ENCODE peak calls at places on chromosome 12, in four cellular contexts. One of them, this sample, is unnamed.

GRCh38 chr12:124741211-124741610 is 122.5 kb downstream of the SCARB1 start:
- DNase-seq in GM23248: no peak
- DNase-seq in PC-3: no peak
- DNase-seq in SK-N-SH: no peak
- DNase-seq in this sample: no peak

GRCh38 chr12:90333939-90334338 is 621.0 kb downstream of the CCER1 start:
- DNase-seq in GM23248: peak; percentile 3
- DNase-seq in PC-3: peak; percentile 89
- DNase-seq in SK-N-SH: no peak
- DNase-seq in this sample: no peak

GRCh38 chr12:109775172-109775881 is 57.9 kb downstream of the TRPV4 start:
- DNase-seq in GM23248: peak; percentile 77
- DNase-seq in PC-3: peak; percentile 83
- DNase-seq in SK-N-SH: peak; percentile 76
- DNase-seq in this sample: peak; percentile 57

GRCh38 chr12:3491938-3492867 is 1.2 kb downstream of the PRMT8 start:
- DNase-seq in GM23248: peak; percentile 74
- DNase-seq in PC-3: peak; percentile 46
- DNase-seq in SK-N-SH: peak; percentile 80
- DNase-seq in this sample: peak; percentile 42

GRCh38 chr12:110247340-110248095 is 33.5 kb upstream of the ATP2A2 start:
- DNase-seq in GM23248: no peak
- DNase-seq in PC-3: peak; percentile 74
- DNase-seq in SK-N-SH: no peak
- DNase-seq in this sample: no peak

GRCh38 chr12:79689477-79690155 is 1.1 kb downstream of the PAWR start:
- DNase-seq in GM23248: peak; percentile 73
- DNase-seq in PC-3: peak; percentile 61
- DNase-seq in SK-N-SH: peak; percentile 52
- DNase-seq in this sample: peak; percentile 39

GRCh38 chr12:131006036-131006735 is 52.5 kb downstream of the ADGRD1 start:
- DNase-seq in GM23248: no peak
- DNase-seq in PC-3: no peak
- DNase-seq in SK-N-SH: no peak
- DNase-seq in this sample: no peak

GRCh38 chr12:76223869-76224268 is 124.3 kb downstream of the BBS10 start:
- DNase-seq in GM23248: no peak
- DNase-seq in PC-3: peak; percentile 6
- DNase-seq in SK-N-SH: no peak
- DNase-seq in this sample: no peak

GRCh38 chr12:76020281-76020680 is 11.3 kb downstream of the PHLDA1 start:
- DNase-seq in GM23248: peak; percentile 89
- DNase-seq in PC-3: peak; percentile 96
- DNase-seq in SK-N-SH: no peak
- DNase-seq in this sample: no peak

GRCh38 chr12:20212658-20213387 is 155.5 kb upstream of the PDE3A start:
- DNase-seq in GM23248: peak; percentile 100
- DNase-seq in PC-3: peak; percentile 84
- DNase-seq in SK-N-SH: peak; percentile 61
- DNase-seq in this sample: no peak

GRCh38 chr12:80412343-80412953 is 31.6 kb upstream of the PTPRQ start:
- DNase-seq in GM23248: peak; percentile 80
- DNase-seq in PC-3: peak; percentile 72
- DNase-seq in SK-N-SH: peak; percentile 30
- DNase-seq in this sample: peak; percentile 72

GRCh38 chr12:48969847-48970701 is 1.5 kb downstream of the WNT10B start:
- DNase-seq in GM23248: peak; percentile 49
- DNase-seq in PC-3: no peak
- DNase-seq in SK-N-SH: peak; percentile 83
- DNase-seq in this sample: no peak

GRCh38 chr12:48966177-48966890 is 5.2 kb downstream of the WNT10B start:
- DNase-seq in GM23248: no peak
- DNase-seq in PC-3: no peak
- DNase-seq in SK-N-SH: no peak
- DNase-seq in this sample: peak; percentile 73

GRCh38 chr12:48969160-48969771 is 2.3 kb downstream of the WNT10B start:
- DNase-seq in GM23248: no peak
- DNase-seq in PC-3: no peak
- DNase-seq in SK-N-SH: peak; percentile 35
- DNase-seq in this sample: no peak

GRCh38 chr12:48968004-48968403 is 3.5 kb downstream of the WNT10B start:
- DNase-seq in GM23248: no peak
- DNase-seq in PC-3: no peak
- DNase-seq in SK-N-SH: no peak
- DNase-seq in this sample: no peak

DNA sequence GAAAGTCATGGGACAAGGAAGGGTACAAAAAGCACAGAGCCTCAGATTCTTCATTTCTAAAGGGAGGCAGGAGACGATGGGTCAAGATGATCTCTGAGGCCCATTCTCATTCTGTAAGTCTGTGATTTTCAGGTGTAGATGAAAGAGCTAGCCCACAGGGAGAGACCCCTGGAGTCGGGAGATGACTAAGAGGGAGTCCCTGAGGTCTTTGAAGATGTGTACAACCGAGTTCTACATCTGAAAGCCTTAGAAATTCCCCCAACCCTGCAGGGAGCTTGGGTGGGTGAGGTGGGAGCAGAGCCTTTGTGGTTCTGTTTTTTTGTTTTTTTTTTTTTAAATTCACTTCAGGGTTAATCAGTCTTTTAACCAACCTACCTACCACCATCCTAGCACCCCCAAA is 3.1 kb downstream of the WNT10B start:
- DNase-seq in GM23248: no peak
- DNase-seq in PC-3: no peak
- DNase-seq in SK-N-SH: peak; percentile 22
- DNase-seq in this sample: no peak
- H3K9ac ChIP-seq in GM23248: no peak overlapping the region
- H3K9ac ChIP-seq in PC-3: no peak overlapping the region
- H3K9ac ChIP-seq in SK-N-SH: no peak overlapping the region
- H3K9ac ChIP-seq in this sample: no peak overlapping the region

GRCh38 chr12:114976959-114977358 is 293.0 kb upstream of the TBX3 start:
- DNase-seq in GM23248: peak; percentile 67
- DNase-seq in PC-3: peak; percentile 97
- DNase-seq in SK-N-SH: no peak
- DNase-seq in this sample: no peak
- H3F3A ChIP-seq in GM23248: peaks cover 11% of the 10 kb centered on the region
- H3F3A ChIP-seq in PC-3: no peaks in the 10 kb centered on the region
- H3F3A ChIP-seq in SK-N-SH: no peaks in the 10 kb centered on the region
- H3F3A ChIP-seq in this sample: no peaks in the 10 kb centered on the region

DNA sequence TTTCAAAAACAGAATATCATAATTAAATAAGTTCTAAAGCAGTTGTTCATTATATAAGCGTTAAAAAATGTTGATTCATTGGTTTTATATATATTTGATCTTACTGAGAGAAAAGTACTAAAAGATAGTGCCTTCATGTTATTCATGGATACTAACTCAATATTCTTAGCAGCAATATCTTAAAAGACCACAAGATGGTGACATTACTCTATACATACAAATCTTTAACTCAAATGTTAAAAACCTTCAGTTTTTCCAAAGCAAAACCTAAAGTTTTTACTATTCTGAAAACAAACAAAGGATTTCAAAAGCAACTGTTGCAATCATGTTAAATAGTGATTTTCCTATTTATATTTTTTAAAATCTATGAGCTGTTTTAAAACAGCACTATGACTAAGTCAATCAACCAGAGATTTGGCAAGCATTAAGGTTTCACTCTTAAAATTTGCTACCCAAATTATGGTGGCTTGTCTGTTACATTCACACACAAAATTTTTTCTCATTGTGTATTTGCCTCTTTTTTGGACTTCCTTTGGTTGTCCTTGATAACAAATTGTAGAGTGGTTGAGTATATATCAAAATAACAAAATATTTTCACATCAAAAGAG is 50.1 kb upstream of the RERGL start:
- DNase-seq in GM23248: peak; percentile 59
- DNase-seq in PC-3: peak; percentile 60
- DNase-seq in SK-N-SH: no peak
- DNase-seq in this sample: peak; percentile 28
- H3K9ac ChIP-seq in GM23248: no peak overlapping the region
- H3K9ac ChIP-seq in PC-3: no peak overlapping the region
- H3K9ac ChIP-seq in SK-N-SH: no peak overlapping the region
- H3K9ac ChIP-seq in this sample: no peak overlapping the region

GRCh38 chr12:46223047-46223446 is 45.8 kb downstream of the SLC38A1 start:
- DNase-seq in GM23248: no peak
- DNase-seq in PC-3: no peak
- DNase-seq in SK-N-SH: no peak
- DNase-seq in this sample: no peak
- H3F3A ChIP-seq in GM23248: peaks cover 56% of the 10 kb centered on the region
- H3F3A ChIP-seq in PC-3: no peaks in the 10 kb centered on the region
- H3F3A ChIP-seq in SK-N-SH: peaks cover 39% of the 10 kb centered on the region
- H3F3A ChIP-seq in this sample: peaks cover 25% of the 10 kb centered on the region

GRCh38 chr12:48881652-48882324 is 16.1 kb upstream of the RND1 start:
- DNase-seq in GM23248: peak; percentile 30
- DNase-seq in PC-3: no peak
- DNase-seq in SK-N-SH: no peak
- DNase-seq in this sample: no peak
- H3K9ac ChIP-seq in GM23248: no peak overlapping the region
- H3K9ac ChIP-seq in PC-3: peak overlapping the region; percentile 32
- H3K9ac ChIP-seq in SK-N-SH: no peak overlapping the region
- H3K9ac ChIP-seq in this sample: no peak overlapping the region

GRCh38 chr12:71421007-71421406 is 18.6 kb upstream of the LGR5 start:
- DNase-seq in GM23248: no peak
- DNase-seq in PC-3: no peak
- DNase-seq in SK-N-SH: no peak
- DNase-seq in this sample: no peak
- H3F3A ChIP-seq in GM23248: no peaks in the 10 kb centered on the region
- H3F3A ChIP-seq in PC-3: no peaks in the 10 kb centered on the region
- H3F3A ChIP-seq in SK-N-SH: no peaks in the 10 kb centered on the region
- H3F3A ChIP-seq in this sample: no peaks in the 10 kb centered on the region

GRCh38 chr12:122235741-122236140 is 9.9 kb upstream of the DIABLO start:
- DNase-seq in GM23248: no peak
- DNase-seq in PC-3: no peak
- DNase-seq in SK-N-SH: no peak
- DNase-seq in this sample: no peak
- H3K9ac ChIP-seq in GM23248: no peak overlapping the region
- H3K9ac ChIP-seq in PC-3: no peak overlapping the region
- H3K9ac ChIP-seq in SK-N-SH: no peak overlapping the region
- H3K9ac ChIP-seq in this sample: no peak overlapping the region

This sample was measured in MM.1S.